ENCODE peak calls at places on chromosome 3, in six cellular contexts. D is IMR-90, Q is neuronal stem cell, I is H9, J is trophoblast cell, Z is H1. M is an unnamed sample.

GRCh38 chr3:56915969-56916586 is 114.3 kb upstream of the ARHGEF3 start:
- DNase-seq in I (peak), Q (no peak), D (no peak), Z (no peak), J (no peak), M (no peak)

GRCh38 chr3:159448902-159449301 is 539.7 kb upstream of the IL12A start:
- DNase-seq in Z (no peak), J (no peak), D (no peak), I (no peak), Q (no peak), M (no peak)

GRCh38 chr3:30626443-30627181 is 20.2 kb downstream of the TGFBR2 start:
- DNase-seq in J (no peak), D (peak), Z (no peak), Q (no peak), I (no peak), M (peak)

GRCh38 chr3:197305854-197306253 is 7.4 kb upstream of the DLG1 start:
- DNase-seq in Q (no peak), Z (no peak), J (no peak), D (peak), I (no peak), M (peak)

GRCh38 chr3:23941440-23941839 is 3.6 kb upstream of the NR1D2 start:
- DNase-seq in I (no peak), D (no peak), J (no peak), Q (no peak), Z (no peak), M (no peak)

GRCh38 chr3:57006949-57007419 is 53.5 kb upstream of the SPATA12 start:
- DNase-seq in I (peak), Q (no peak), Z (no peak), J (peak), D (peak), M (peak)

GRCh38 chr3:48504051-48504946 is at the start of gene SHISA5:
- DNase-seq in Z (no peak), Q (peak), D (peak), I (peak), J (peak), M (peak)

GRCh38 chr3:13950042-13950441 is 70.2 kb upstream of the WNT7A start:
- DNase-seq in Q (no peak), J (no peak), D (no peak), Z (no peak), I (no peak), M (no peak)

GRCh38 chr3:107897471-107898180 is 193.2 kb downstream of the CD47 start:
- DNase-seq in Z (no peak), Q (no peak), I (no peak), J (peak), D (peak), M (no peak)

GRCh38 chr3:14431928-14432834 is 29.8 kb downstream of the SLC6A6 start:
- DNase-seq in Z (no peak), I (peak), J (peak), Q (no peak), D (peak), M (peak)

GRCh38 chr3:39142067-39142466 is 11.3 kb downstream of the CSRNP1 start:
- DNase-seq in J (no peak), D (no peak), Z (no peak), Q (no peak), I (no peak), M (no peak)

GRCh38 chr3:39361252-39361927 is 21.8 kb upstream of the SLC25A38 start:
- DNase-seq in Z (no peak), Q (no peak), D (no peak), J (no peak), I (no peak), M (no peak)

GRCh38 chr3:152402698-152403456 is 134.1 kb downstream of the MBNL1 start:
- DNase-seq in J (no peak), D (peak), Z (no peak), Q (no peak), I (no peak), M (peak)

GRCh38 chr3:53828581-53828980 is 17.6 kb downstream of the CHDH start:
- DNase-seq in I (no peak), Z (no peak), J (no peak), D (no peak), Q (no peak), M (no peak)

GRCh38 chr3:60890226-60890625 is 361.0 kb downstream of the FHIT start:
- DNase-seq in Q (no peak), J (no peak), D (no peak), Z (no peak), I (no peak), M (no peak)

GRCh38 chr3:14962762-14963161 is 15.4 kb downstream of the NR2C2 start:
- DNase-seq in I (no peak), Z (no peak), J (no peak), Q (no peak), D (peak), M (no peak)

GRCh38 chr3:67357610-67358458 is 296.6 kb downstream of the SUCLG2 start:
- DNase-seq in I (peak), Q (peak), D (peak), Z (peak), J (peak), M (peak)

GRCh38 chr3:27354588-27355203 is 14.5 kb downstream of the NEK10 start:
- DNase-seq in Z (no peak), Q (no peak), I (no peak), D (no peak), J (no peak), M (peak)

GRCh38 chr3:27357665-27358258 is 11.4 kb downstream of the NEK10 start:
- DNase-seq in J (no peak), I (peak), D (peak), Q (peak), Z (peak), M (peak)

GRCh38 chr3:27356976-27357375 is 12.2 kb downstream of the NEK10 start:
- DNase-seq in J (no peak), I (no peak), Q (no peak), D (no peak), Z (no peak), M (no peak)

GRCh38 chr3:27358372-27358771 is 10.8 kb downstream of the NEK10 start:
- DNase-seq in Q (no peak), J (no peak), Z (no peak), D (no peak), I (no peak), M (no peak)

DNA sequence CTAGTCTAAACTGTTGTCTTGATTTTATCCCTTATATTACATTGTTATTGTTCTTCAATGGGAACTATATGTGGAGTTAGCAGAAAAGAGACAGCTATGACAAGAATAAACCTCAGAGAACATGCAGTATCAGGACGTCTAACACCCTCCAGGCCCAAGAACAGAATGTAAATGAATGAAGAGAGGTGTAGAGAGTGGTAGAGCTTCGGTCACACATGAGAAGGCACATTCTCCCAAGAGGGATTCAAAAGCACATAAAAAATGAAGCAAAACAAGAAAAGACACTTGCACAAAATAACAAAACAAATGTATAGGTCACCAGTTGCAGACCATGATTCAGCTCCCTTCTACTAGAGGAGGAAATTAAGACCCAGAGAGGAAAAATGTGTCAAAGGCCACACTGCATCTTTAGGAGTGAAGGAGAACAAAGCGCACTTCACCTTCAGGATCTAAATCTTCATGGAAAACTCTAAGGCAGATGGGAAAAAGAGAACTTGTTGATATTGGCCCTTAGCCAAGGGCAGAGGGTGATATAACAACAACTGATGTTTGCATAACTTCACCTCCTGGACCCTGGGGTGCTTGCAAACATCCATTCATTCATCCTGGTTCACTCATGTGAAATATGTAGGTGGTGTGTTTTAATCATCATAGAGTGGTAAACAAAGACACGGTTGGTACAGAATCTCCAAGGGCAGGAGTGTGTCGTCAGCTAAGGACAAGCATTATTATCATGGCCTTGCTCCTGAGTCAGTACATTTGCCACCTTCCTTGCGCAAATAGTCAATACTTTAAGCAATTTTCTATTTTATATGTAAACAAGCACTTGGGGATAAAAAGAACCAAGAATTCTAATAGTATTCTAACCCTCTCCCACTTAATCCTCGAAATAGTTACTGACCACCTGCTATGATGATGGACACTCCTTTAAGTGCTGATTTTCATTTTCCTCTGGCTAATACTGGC is 8.8 kb downstream of the NEK10 start:
- DNase-seq in Q (no peak), I (no peak), D (peak), J (no peak), Z (no peak), M (peak)
- H4K91ac ChIP-seq in Q (no peak), I (no peak), D (no peak), J (no peak), Z (no peak), M (no peak)

GRCh38 chr3:176041812-176042211 is 1155.5 kb downstream of the TBL1XR1 start:
- DNase-seq in J (peak), D (peak), Q (no peak), Z (no peak), I (no peak), M (no peak)
- H3K4me2 ChIP-seq in J (no peak), D (no peak), Q (no peak), Z (no peak), I (no peak), M (no peak)

DNA sequence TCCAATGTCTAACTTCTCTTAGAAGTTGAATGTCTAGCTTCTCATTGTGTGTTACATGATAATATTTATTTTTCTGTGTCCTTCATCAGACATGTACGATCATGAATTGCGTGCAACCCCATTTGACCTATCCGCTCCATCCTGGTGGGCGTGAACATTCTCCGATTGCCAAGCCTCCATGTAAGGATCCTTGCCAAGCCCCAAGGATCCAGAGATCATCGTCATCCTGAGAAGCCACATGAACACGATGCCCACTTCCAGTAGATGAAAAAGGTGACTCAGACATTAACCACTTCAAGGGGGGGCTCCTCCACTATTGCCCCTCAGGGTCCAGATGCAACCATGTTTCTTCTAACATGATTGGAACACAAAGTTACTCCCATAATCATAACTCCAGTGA is 25.5 kb upstream of the KNG1 start:
- DNase-seq in Z (no peak), I (no peak), J (no peak), D (no peak), Q (no peak), M (no peak)
- H4K91ac ChIP-seq in Z (no peak), I (no peak), J (no peak), D (no peak), Q (no peak), M (no peak)

GRCh38 chr3:12159227-12159601 is 502 bp upstream of the TIMP4 start:
- DNase-seq in Q (peak), J (no peak), I (peak), D (no peak), Z (peak), M (peak)
- H3K4me2 ChIP-seq in Q (peak), J (no peak), I (peak), D (peak), Z (peak), M (peak)

DNA sequence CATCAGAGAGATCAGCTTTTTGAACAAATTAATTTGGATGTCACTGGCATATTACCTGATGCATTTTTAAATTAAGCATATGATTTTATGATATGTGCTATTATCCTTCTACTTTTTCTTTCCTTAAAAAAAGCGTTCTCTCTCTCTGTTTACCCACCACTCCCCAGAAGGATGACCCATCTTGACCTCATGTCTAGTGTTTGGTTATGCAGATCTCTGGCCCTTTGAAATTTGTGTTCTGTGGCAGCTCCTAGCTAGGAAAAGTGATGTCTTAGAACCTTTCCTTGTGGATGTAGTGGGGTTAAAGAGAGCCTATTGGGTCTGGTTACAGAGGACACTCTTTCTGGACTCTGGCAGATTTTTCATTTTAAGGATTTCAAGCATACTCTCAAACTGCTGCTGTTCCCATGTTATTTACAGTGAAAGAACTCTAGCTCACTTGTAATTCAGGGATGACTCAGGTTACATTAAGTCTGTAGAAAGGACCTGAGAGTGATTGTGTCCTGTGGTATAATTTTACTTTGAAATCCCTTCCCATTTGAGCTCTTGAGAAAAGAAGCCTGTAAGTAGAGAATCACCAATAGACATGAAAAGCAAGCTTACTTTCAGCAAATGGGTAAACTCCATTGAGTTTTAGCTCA is 23.8 kb downstream of the ARHGEF26 start:
- DNase-seq in J (no peak), I (no peak), Z (no peak), D (peak), Q (no peak), M (peak)
- H4K91ac ChIP-seq in J (no peak), I (no peak), Z (no peak), D (no peak), Q (no peak), M (no peak)

GRCh38 chr3:170712798-170713197 is 126.9 kb upstream of the SLC7A14 start:
- DNase-seq in I (no peak), D (no peak), J (no peak), Z (no peak), Q (no peak), M (no peak)

GRCh38 chr3:170716172-170716800 is 130.4 kb upstream of the SLC7A14 start:
- DNase-seq in Z (no peak), I (no peak), D (no peak), J (no peak), Q (no peak), M (no peak)

GRCh38 chr3:170713648-170714047 is 127.8 kb upstream of the SLC7A14 start:
- DNase-seq in J (peak), Z (no peak), Q (no peak), D (no peak), I (no peak), M (peak)

GRCh38 chr3:170714151-170714550 is 128.3 kb upstream of the SLC7A14 start:
- DNase-seq in Q (no peak), J (peak), I (no peak), D (peak), Z (no peak), M (peak)

DNA sequence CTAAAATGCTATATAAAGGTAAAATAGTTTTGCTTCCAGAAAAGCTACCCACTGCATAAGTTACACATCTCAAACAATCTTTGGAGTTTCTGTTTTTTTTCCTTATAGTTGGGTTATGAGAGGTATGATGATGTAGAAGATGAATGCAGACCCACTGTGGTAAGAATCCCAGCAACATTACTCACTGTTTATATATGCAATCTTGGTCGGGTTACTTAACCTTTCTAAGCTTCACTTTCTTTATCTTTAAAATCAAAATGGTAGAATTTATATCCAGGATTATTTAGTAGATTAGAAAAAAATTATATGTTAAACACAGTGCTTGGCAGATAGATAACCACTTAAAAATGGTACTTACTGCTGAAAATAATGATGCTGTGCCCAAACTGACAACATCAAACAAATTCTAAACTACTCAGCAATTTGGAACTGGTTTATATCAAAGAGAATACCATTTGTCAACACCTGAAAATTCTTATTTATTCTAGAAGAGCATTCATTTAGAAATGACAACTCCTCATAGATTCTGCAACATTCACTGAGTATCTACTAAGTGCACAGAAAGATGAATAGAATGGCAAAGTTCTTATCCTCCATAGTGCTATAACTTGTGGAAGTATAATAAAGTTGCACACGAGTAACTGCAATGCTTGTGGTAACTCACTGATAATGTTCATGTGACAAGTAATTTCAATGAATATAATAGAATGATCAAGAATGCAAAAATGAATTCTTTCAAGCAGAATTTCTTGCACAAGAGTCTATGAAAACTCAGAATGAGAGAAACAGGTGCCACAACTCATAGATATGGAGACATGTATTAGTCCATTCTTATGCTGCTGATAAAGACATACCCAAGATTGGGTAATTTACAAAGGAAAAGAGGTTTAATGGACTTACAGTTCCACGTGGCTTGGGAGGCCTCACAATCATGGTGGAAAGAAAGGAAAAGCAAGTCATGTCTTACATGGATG is 129.0 kb upstream of the SLC7A14 start:
- DNase-seq in J (peak), Q (no peak), I (no peak), D (peak), Z (no peak), M (peak)
- H3K4me2 ChIP-seq in J (no peak), Q (no peak), I (no peak), D (peak), Z (no peak), M (no peak)

DNA sequence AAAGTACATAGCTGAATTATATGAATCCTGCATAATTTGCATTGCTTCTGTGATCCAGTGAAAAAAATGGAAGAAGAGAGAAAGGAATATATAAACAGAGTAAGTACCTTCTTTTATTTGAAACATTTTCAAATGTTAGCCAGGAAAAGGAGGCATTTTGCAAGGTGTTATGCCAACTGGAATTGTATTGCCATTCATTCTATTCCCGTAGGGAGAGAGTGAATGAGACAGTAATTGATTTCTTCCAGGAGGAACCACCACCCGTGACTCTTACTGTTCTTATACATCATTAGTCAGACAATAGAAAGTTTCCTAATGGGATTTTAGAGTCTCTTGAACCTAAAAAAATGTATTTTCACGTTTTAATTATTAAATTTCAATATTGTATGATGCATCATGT is 324.1 kb upstream of the ALCAM start:
- DNase-seq in D (no peak), J (no peak), Q (no peak), Z (no peak), I (no peak), M (no peak)
- H4K91ac ChIP-seq in D (no peak), J (no peak), Q (no peak), Z (no peak), I (no peak), M (no peak)

M was measured in mesenchymal stem cell.